ENCODE peak calls at places on chromosomes 1 and 21, in five cellular contexts. C is GM12878, J is K562, X is HepG2, A is H1. Y is an unnamed sample.

GRCh38 chr1:37250371-37250770 is 216.1 kb upstream of the GRIK3 start:
- DNase-seq in C (no peak), J (no peak), X (no peak), A (no peak), Y (no peak)

GRCh38 chr1:44786138-44786840 is 1.7 kb downstream of the BEST4 start:
- DNase-seq in C (no peak), J (peak; percentile 83), X (peak; percentile 60), A (no peak), Y (peak; percentile 69)

GRCh38 chr1:176625365-176625764 is 162.4 kb downstream of the PAPPA2 start:
- DNase-seq in C (no peak), J (no peak), X (no peak), A (no peak), Y (no peak)

GRCh38 chr21:31870472-31870871 is 2.3 kb upstream of the HUNK start:
- DNase-seq in C (no peak), J (no peak), X (no peak), A (no peak), Y (no peak)

GRCh38 chr1:42933060-42933586 is 25.5 kb downstream of the SLC2A1 start:
- DNase-seq in C (no peak), J (no peak), X (no peak), A (no peak), Y (no peak)

GRCh38 chr1:200673952-200674823 is 4.5 kb upstream of the DDX59 start:
- DNase-seq in C (no peak), J (no peak), X (no peak), A (no peak), Y (no peak)

GRCh38 chr1:3907031-3907534 is 7.0 kb upstream of the C1orf174 start:
- DNase-seq in C (no peak), J (peak; percentile 84), X (no peak), A (no peak), Y (no peak)

GRCh38 chr1:52725903-52726264 is 369 bp upstream of the ZYG11B start:
- DNase-seq in C (peak; percentile 24), J (no peak), X (no peak), A (no peak), Y (no peak)

GRCh38 chr1:200880212-200880611 is 7.4 kb downstream of the GPR25 start:
- DNase-seq in C (peak; percentile 77), J (no peak), X (no peak), A (no peak), Y (no peak)

GRCh38 chr1:187665513-187665912 is 836.8 kb downstream of the PLA2G4A start:
- DNase-seq in C (no peak), J (no peak), X (no peak), A (no peak), Y (no peak)

GRCh38 chr1:229024528-229025119 is 246.3 kb upstream of the RAB4A start:
- DNase-seq in C (no peak), J (peak; percentile 74), X (peak; percentile 59), A (no peak), Y (peak; percentile 55)

GRCh38 chr21:42000908-42001307 is 9.3 kb downstream of the ZBTB21 start:
- DNase-seq in C (no peak), J (no peak), X (no peak), A (no peak), Y (no peak)

GRCh38 chr1:92466702-92467101 is 20.0 kb downstream of the GFI1 start:
- DNase-seq in C (no peak), J (no peak), X (no peak), A (no peak), Y (no peak)

GRCh38 chr21:40947713-40948112 is 100.8 kb upstream of the DSCAM start:
- DNase-seq in C (no peak), J (no peak), X (no peak), A (no peak), Y (no peak)

GRCh38 chr1:214154596-214155261 is 126.2 kb upstream of the SMYD2 start:
- DNase-seq in C (no peak), J (no peak), X (no peak), A (no peak), Y (no peak)

GRCh38 chr1:109927908-109928307 is 17.3 kb downstream of the CSF1 start:
- DNase-seq in C (no peak), J (no peak), X (no peak), A (no peak), Y (peak; percentile 62)

GRCh38 chr1:91883470-91883869 is 2.5 kb downstream of the TGFBR3 start:
- DNase-seq in C (no peak), J (peak; percentile 21), X (peak; percentile 23), A (no peak), Y (peak; percentile 85)

GRCh38 chr1:107276247-107276646 is 135.4 kb downstream of the NTNG1 start:
- DNase-seq in C (no peak), J (no peak), X (no peak), A (no peak), Y (no peak)

GRCh38 chr1:197690074-197690473 is 85.2 kb downstream of the DENND1B start:
- DNase-seq in C (no peak), J (peak; percentile 37), X (no peak), A (no peak), Y (no peak)

GRCh38 chr21:39125752-39126485 is 57.3 kb downstream of the PSMG1 start:
- DNase-seq in C (no peak), J (peak; percentile 56), X (peak; percentile 80), A (peak; percentile 44), Y (peak; percentile 68)

GRCh38 chr1:203136409-203137042 is 9.0 kb downstream of the ADORA1 start:
- DNase-seq in C (no peak), J (no peak), X (no peak), A (no peak), Y (no peak)

GRCh38 chr21:42557420-42557819 is 43.8 kb downstream of the SLC37A1 start:
- DNase-seq in C (no peak), J (no peak), X (no peak), A (no peak), Y (no peak)

GRCh38 chr1:20219991-20220390 is 33.7 kb upstream of the PLA2G2C start:
- DNase-seq in C (no peak), J (no peak), X (no peak), A (no peak), Y (no peak)

GRCh38 chr1:8477199-8477982 is 159.5 kb downstream of the SLC45A1 start:
- DNase-seq in C (peak; percentile 93), J (no peak), X (no peak), A (no peak), Y (no peak)

GRCh38 chr1:10667815-10668214 is 128.6 kb downstream of the CASZ1 start:
- DNase-seq in C (no peak), J (no peak), X (no peak), A (no peak), Y (no peak)

GRCh38 chr1:206505702-206506375 is 1.5 kb upstream of the RASSF5 start:
- DNase-seq in C (no peak), J (peak; percentile 45), X (no peak), A (no peak), Y (no peak)

GRCh38 chr1:206507395-206508129 is at the start of gene RASSF5:
- DNase-seq in C (no peak), J (peak; percentile 73), X (no peak), A (peak; percentile 27), Y (peak; percentile 29)

GRCh38 chr1:206506803-206507394 is 432 bp upstream of the RASSF5 start:
- DNase-seq in C (no peak), J (no peak), X (no peak), A (no peak), Y (no peak)

GRCh38 chr1:206508130-206508884 is 976 bp downstream of the RASSF5 start:
- DNase-seq in C (no peak), J (no peak), X (peak; percentile 14), A (no peak), Y (no peak)

DNA sequence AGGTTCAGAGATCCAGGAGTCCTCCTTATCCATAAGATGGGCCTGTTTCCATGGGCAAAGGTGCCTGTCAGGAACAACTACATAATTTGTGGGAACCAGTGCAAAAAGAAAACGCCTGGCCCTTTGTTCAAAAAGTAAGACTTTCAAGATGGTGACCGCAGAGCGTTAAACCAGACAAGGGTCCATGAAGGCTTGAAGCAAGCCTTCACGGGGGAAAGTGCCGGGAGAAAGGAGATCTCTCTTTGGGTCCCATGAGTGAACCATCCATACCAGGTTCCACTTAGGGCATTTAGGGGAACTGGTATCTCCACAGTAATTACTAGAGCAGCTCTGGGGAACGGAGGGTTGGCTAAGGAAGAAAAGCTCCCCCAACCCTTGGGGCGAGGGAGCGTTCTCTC is 927 bp upstream of the RASSF5 start:
- DNase-seq in C (no peak), J (no peak), X (no peak), A (no peak), Y (no peak)
- TF ChIP-seq EZH2 in C (no peak), J (no peak), X (no peak), A (no peak), Y (no peak)

GRCh38 chr1:113993766-113994165 is 14.5 kb downstream of the OLFML3 start:
- DNase-seq in C (no peak), J (no peak), X (no peak), A (no peak), Y (no peak)
- H3K27ac ChIP-seq in C (no peak overlapping the region), J (no peak overlapping the region), X (no peak overlapping the region), A (no peak overlapping the region), Y (no peak overlapping the region)

GRCh38 chr21:17488620-17489019 is 24.2 kb upstream of the CXADR start:
- DNase-seq in C (no peak), J (no peak), X (no peak), A (no peak), Y (no peak)
- TF ChIP-seq POLR2AphosphoS5 in C (no peak), J (no peak), X (no peak), A (no peak), Y (no peak)

DNA sequence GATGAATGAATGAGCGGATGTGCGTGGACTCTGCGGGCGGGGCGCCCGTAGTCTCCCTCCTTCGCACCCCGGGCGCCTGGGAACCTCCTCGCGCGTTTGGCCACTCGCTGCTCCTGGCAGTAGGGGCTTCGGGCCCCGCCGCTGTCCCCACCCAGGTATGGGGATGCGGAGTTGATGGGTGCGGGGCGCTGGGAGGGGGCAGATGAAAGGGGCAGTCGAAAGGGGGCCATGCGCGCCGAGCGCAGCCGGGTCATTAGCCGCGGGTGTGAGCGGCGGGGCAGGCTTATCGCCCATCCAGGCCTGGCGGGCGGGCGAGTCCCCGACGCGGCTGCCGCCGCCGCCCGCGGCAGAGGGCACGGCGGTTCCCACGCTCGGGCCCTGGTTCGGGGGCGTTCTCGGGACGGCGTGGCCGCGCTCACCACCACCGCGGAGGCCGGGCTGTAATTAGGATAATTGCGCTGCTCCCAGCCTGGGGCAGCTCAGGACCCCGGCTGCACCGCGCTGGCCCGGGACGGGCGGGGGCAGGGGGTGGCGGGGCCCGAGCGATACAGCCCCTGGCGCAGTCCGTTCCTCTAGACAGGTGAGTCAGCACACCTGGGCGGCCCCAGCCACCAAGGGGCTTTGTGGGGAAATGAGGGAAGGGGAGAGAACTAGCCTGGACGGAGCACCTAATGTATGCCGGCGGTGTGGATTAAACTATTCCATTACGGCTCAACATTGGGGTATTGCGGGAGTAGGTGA is 22.1 kb upstream of the CITED4 start:
- DNase-seq in C (no peak), J (no peak), X (no peak), A (no peak), Y (no peak)
- TF ChIP-seq EZH2 in C (no peak), J (no peak), X (no peak), A (peak; percentile 38), Y (no peak)